ENCODE peak calls at places on chromosomes 6 and 20, in four cellular contexts. O is vagina, C is transverse colon, N is tibial nerve. B is an unnamed sample.

GRCh38 chr6:165689699-165690098 is 26.7 kb upstream of the PDE10A start:
- DNase-seq in C (no peak), N (no peak), O (no peak), B (no peak)

GRCh38 chr6:126786262-126786661 is 332.2 kb upstream of the RSPO3 start:
- DNase-seq in N (no peak), O (no peak), C (no peak), B (no peak)

GRCh38 chr6:91098006-91098405 is 511.1 kb upstream of the MAP3K7 start:
- DNase-seq in N (no peak), C (no peak), O (no peak), B (no peak)

GRCh38 chr6:34095741-34096140 is 50.1 kb downstream of the GRM4 start:
- DNase-seq in N (no peak), C (no peak), O (no peak), B (no peak)

GRCh38 chr6:13563009-13563408 is 11.4 kb upstream of the SIRT5 start:
- DNase-seq in N (no peak), C (no peak), O (no peak), B (no peak)

GRCh38 chr6:128241221-128241620 is 279.2 kb downstream of the PTPRK start:
- DNase-seq in N (no peak), C (no peak), O (no peak), B (peak; percentile 25)

GRCh38 chr6:166192136-166192535 is 24.5 kb upstream of the TBXT start:
- DNase-seq in C (no peak), N (no peak), O (no peak), B (no peak)

GRCh38 chr20:10555865-10556308 is 117.9 kb downstream of the JAG1 start:
- DNase-seq in C (no peak), O (no peak), N (no peak), B (no peak)

GRCh38 chr6:168122011-168122410 is 43.0 kb upstream of the FRMD1 start:
- DNase-seq in N (no peak), C (no peak), O (no peak), B (peak; percentile 15)

GRCh38 chr6:33957391-33958207 is 153.8 kb upstream of the MLN start:
- DNase-seq in N (no peak), O (no peak), C (no peak), B (no peak)

GRCh38 chr6:105991561-105992314 is 94.4 kb upstream of the PRDM1 start:
- DNase-seq in C (peak; percentile 55), O (no peak), N (no peak), B (peak; percentile 80)

GRCh38 chr20:1397710-1398109 is 4.9 kb upstream of the FKBP1A start:
- DNase-seq in O (no peak), C (no peak), N (no peak), B (no peak)
- TF ChIP-seq CTCF in O (no peak), C (peak; percentile 22), N (peak; percentile 31), B (no peak)

GRCh38 chr6:11092654-11093053 is 980 bp upstream of the SMIM13 start:
- DNase-seq in N (no peak), O (no peak), C (no peak), B (no peak)
- TF ChIP-seq POLR2A in N (no peak), O (no peak), C (no peak), B (no peak)

DNA sequence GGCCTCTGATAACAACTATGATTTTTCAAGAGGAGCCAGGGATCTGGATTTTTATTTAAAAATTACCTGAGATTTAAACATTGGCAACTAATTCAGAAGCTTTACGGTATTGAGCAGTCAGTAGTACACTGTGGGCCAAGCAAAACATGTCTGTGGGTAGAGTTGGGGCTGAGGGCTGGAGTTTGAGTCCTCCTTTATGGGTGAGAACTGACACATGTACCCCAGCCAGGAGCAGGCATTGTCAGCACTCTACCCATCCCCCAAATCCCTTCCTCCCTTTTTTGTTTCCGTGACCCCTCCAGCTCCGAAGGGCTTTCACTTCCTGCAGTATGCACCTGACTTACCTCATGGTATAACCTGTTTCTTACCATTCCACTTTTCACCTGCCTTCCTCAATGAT is 131.4 kb downstream of the SNX5 start:
- DNase-seq in O (no peak), N (no peak), C (no peak), B (no peak)
- TF ChIP-seq CTCF in O (no peak), N (no peak), C (no peak), B (no peak)

GRCh38 chr6:28349344-28349891 is 329 bp upstream of the ZKSCAN3 start:
- DNase-seq in C (no peak), O (no peak), N (no peak), B (no peak)

GRCh38 chr6:28347119-28347518 is 2.6 kb upstream of the ZKSCAN3 start:
- DNase-seq in C (no peak), N (no peak), O (no peak), B (no peak)

GRCh38 chr6:28351493-28351925 is 1.8 kb downstream of the ZKSCAN3 start:
- DNase-seq in O (no peak), C (no peak), N (no peak), B (no peak)

GRCh38 chr6:28351087-28351486 is 1.3 kb downstream of the ZKSCAN3 start:
- DNase-seq in N (no peak), C (no peak), O (no peak), B (no peak)

GRCh38 chr6:28349892-28350737 is at the start of gene ZKSCAN3:
- DNase-seq in N (peak; percentile 56), O (no peak), C (peak; percentile 91), B (peak; percentile 83)
- TF ChIP-seq POLR2A in N (no peak), O (no peak), C (peak; percentile 62), B (peak; percentile 22)

B was measured in Peyer's patch.